ENCODE peak calls at places on chromosomes 6 and 20, in four cellular contexts. M is Calu3, I is AG04449, D is A549. J is an unnamed sample.

GRCh38 chr6:166567107-166567506 is 19.4 kb downstream of the RAMACL start:
- DNase-seq in I (peak; percentile 96), M (no peak), D (no peak), J (no peak)

GRCh38 chr6:1821188-1822183 is 211.8 kb downstream of the FOXC1 start:
- DNase-seq in D (no peak), I (no peak), M (peak; percentile 9), J (no peak)

GRCh38 chr6:111552241-111552744 is 53.4 kb downstream of the TRAF3IP2 start:
- DNase-seq in I (peak; percentile 92), M (peak; percentile 58), D (no peak), J (no peak)

GRCh38 chr6:34583461-34583860 is 27.3 kb upstream of the SPDEF start:
- DNase-seq in M (peak; percentile 54), D (no peak), I (no peak), J (no peak)

GRCh38 chr6:38160831-38161230 is 341.3 kb downstream of the ZFAND3 start:
- DNase-seq in M (no peak), I (no peak), D (no peak), J (no peak)

GRCh38 chr6:29953001-29953436 is 10.7 kb downstream of the HLA-A start:
- DNase-seq in D (peak; percentile 46), I (peak; percentile 55), M (no peak), J (no peak)

GRCh38 chr6:90098025-90098474 is 198.6 kb downstream of the BACH2 start:
- DNase-seq in M (no peak), I (peak; percentile 96), D (no peak), J (peak; percentile 68)

GRCh38 chr6:159151266-159151855 is 17.8 kb upstream of the FNDC1 start:
- DNase-seq in M (peak; percentile 67), I (no peak), D (peak; percentile 27), J (peak; percentile 66)

GRCh38 chr6:108171918-108172516 is 6.2 kb downstream of the NR2E1 start:
- DNase-seq in I (no peak), D (no peak), M (no peak), J (no peak)

GRCh38 chr6:4931530-4932505 is 72.0 kb downstream of the RPP40 start:
- DNase-seq in D (peak; percentile 10), M (peak; percentile 12), I (no peak), J (no peak)

GRCh38 chr6:42692151-42692911 is 30.1 kb downstream of the PRPH2 start:
- DNase-seq in M (no peak), I (no peak), D (no peak), J (peak; percentile 64)

GRCh38 chr6:162373192-162373591 is 354.4 kb downstream of the PRKN start:
- DNase-seq in M (no peak), D (no peak), I (no peak), J (no peak)

GRCh38 chr20:58174708-58175287 is 53.7 kb downstream of the ANKRD60 start:
- DNase-seq in D (no peak), I (no peak), M (no peak), J (no peak)

GRCh38 chr6:117676577-117677218 is 1.4 kb downstream of the NUS1 start:
- DNase-seq in M (no peak), D (no peak), I (no peak), J (peak; percentile 9)

GRCh38 chr20:23156170-23156841 is 70.2 kb upstream of the CD93 start:
- DNase-seq in M (no peak), D (peak; percentile 52), I (peak; percentile 21), J (no peak)

GRCh38 chr6:122381494-122382083 is 17.9 kb upstream of the HSF2 start:
- DNase-seq in D (peak; percentile 25), M (peak; percentile 55), I (peak; percentile 31), J (peak; percentile 75)

GRCh38 chr20:52974155-52974554 is 2.0 kb downstream of the TSHZ2 start:
- DNase-seq in D (no peak), I (no peak), M (no peak), J (peak; percentile 32)

GRCh38 chr6:121382467-121383121 is 48.3 kb upstream of the TBC1D32 start:
- DNase-seq in I (no peak), M (no peak), D (no peak), J (no peak)

GRCh38 chr20:41329435-41330342 is 10.9 kb upstream of the LPIN3 start:
- DNase-seq in I (peak; percentile 98), D (peak; percentile 44), M (peak; percentile 41), J (peak; percentile 80)

GRCh38 chr6:7267521-7268091 is 45.4 kb downstream of the SSR1 start:
- DNase-seq in M (peak; percentile 71), I (peak; percentile 77), D (peak; percentile 84), J (no peak)

GRCh38 chr6:7169296-7169721 is 61.5 kb downstream of the RREB1 start:
- DNase-seq in M (no peak), D (no peak), I (no peak), J (no peak)

GRCh38 chr20:3077618-3078134 is 6.3 kb downstream of the OXT start:
- DNase-seq in M (no peak), D (no peak), I (no peak), J (peak; percentile 39)

GRCh38 chr20:12591949-12592470 is 416.8 kb upstream of the SPTLC3 start:
- DNase-seq in I (no peak), M (no peak), D (no peak), J (no peak)

GRCh38 chr6:88561974-88562736 is 396.0 kb upstream of the CNR1 start:
- DNase-seq in D (no peak), I (no peak), M (no peak), J (no peak)

GRCh38 chr20:24309596-24309995 is 159.8 kb upstream of the SYNDIG1 start:
- DNase-seq in M (no peak), D (no peak), I (no peak), J (no peak)

GRCh38 chr6:15464211-15464725 is 198.6 kb downstream of the DTNBP1 start:
- DNase-seq in I (no peak), D (peak; percentile 13), M (peak; percentile 49), J (peak; percentile 66)

GRCh38 chr6:91534614-91535013 is 947.7 kb upstream of the MAP3K7 start:
- DNase-seq in D (no peak), M (no peak), I (no peak), J (no peak)

GRCh38 chr6:24484657-24485318 is 4.6 kb downstream of the GPLD1 start:
- DNase-seq in D (no peak), I (no peak), M (no peak), J (no peak)

DNA sequence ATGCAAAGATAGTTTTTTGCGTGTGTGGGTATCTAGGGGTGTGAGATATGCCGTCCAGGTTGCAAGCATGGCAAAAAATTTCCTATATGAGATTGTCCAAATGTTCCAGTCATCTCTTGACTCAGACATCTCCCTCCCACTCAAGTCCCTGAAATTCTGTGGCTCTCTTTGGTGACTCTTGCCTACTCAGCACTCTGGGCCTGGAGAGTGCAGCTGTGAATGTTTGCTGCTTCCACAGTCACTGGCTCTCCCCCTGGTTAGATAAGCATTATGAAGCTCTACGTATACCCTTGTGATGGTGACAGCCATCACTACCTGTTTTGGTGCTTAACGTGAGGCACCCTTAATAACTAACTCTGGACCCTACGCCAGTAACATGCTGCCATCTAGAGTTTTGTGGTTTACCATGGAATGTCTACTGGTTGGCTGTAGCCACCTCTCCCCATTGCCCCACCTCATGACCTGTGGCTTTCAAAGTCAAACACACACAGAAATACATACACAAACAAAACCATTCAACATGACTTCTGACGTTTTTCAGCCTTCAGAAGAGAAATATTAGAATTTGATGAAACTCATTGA is 621.9 kb upstream of the CITED2 start:
- DNase-seq in D (no peak), M (peak; percentile 43), I (no peak), J (peak; percentile 5)
- TF ChIP-seq CTCF in D (no peak), M (no peak), I (no peak), J (no peak)

DNA sequence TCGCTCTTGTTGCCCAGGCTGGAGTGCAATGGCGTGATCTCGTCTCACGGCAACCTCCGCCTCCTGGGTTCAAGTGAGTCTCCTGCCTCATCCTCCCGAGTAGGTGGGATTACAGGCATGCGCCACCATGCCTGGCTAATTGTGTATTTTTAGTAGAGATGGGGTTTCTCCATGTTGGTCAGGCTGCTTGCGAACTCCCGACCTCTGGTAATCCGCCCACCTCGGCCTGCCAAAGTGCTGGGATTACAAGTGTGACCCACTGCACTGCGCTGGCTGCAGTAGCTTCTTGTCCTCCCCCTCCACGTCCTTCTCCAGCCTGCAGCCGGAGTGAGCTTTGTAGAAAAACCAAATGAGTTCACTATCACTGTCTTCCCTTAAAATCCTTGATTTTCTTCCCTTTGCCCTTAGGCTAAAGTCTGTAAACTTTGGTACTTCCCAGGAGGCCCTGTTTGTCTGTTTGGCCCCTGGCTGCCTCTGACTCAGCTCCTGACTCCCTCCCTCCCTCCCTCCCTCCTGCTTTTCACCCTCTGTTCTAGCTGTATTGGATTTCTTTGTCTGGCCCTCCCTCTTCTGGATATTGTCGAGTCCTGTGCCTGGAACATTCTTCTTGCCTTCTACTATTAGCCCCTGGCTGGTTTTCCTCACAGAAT is 12.9 kb downstream of the PARD6B start:
- DNase-seq in M (peak; percentile 73), D (peak; percentile 84), I (no peak), J (no peak)
- TF ChIP-seq CTCF in M (no peak), D (peak; percentile 57), I (peak; percentile 30), J (no peak)

DNA sequence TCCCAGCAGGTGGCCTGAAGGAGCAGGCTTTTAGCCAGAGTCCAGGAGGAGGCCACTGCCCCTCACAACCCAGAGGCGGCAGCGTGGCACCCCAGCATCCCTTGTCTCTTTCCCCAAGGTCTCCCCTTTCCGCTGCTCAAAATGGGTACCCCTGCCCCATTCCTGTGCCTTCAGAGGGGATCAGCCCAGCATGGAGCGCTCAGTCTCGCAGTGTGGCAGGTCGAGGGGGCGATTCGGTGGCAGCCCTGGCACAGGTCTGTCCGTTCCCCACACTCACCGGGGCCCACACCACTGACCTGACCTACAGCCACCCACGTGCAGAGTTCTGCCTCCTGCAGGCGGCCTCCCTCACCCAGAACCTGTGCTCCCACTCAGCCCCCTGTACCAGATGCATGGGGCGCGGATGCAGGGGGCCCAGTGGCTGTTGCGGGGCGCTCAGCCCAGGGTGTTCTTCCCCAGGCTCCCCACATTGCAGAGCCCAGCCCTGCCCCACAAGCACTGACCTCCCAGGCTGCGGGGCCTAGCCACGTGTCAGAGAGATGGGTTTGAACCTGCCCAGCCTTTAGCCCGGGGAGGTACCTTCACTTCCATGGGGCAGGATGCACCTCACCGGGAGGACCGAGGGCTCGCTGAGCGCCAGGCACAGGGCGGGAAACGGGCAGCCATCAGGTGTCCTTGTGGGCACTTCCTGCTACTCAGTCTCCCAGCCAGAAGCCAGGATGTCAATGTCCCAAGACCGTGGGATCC is 41.8 kb downstream of the DSTN start:
- DNase-seq in D (peak; percentile 31), I (no peak), M (peak; percentile 28), J (peak; percentile 58)
- TF ChIP-seq CTCF in D (peak; percentile 36), I (no peak), M (no peak), J (peak; percentile 73)

GRCh38 chr6:26053929-26054658 is 33.1 kb upstream of the HFE start:
- DNase-seq in M (no peak), D (no peak), I (no peak), J (no peak)

GRCh38 chr6:26056583-26057350 is 30.5 kb upstream of the HFE start:
- DNase-seq in M (peak; percentile 16), D (peak; percentile 55), I (no peak), J (peak; percentile 15)

GRCh38 chr6:26055670-26056582 is 31.3 kb upstream of the HFE start:
- DNase-seq in M (peak; percentile 92), I (no peak), D (peak; percentile 87), J (peak; percentile 90)

GRCh38 chr6:26054659-26054936 is 32.6 kb upstream of the HFE start:
- DNase-seq in I (no peak), D (no peak), M (no peak), J (no peak)

GRCh38 chr6:26054937-26055669 is 32.1 kb upstream of the HFE start:
- DNase-seq in D (peak; percentile 70), I (peak; percentile 86), M (peak; percentile 90), J (peak; percentile 94)
- TF ChIP-seq CTCF in D (no peak), I (no peak), M (no peak), J (no peak)

J was measured in activated CD8-positive, alpha-beta T cell treated with anti-CD3 and anti-CD28 coated beads for 36 hours.